ENCODE peak calls at places on chromosomes 6 and 20, in seven cellular contexts. P, E, C, G, O, I and U are unnamed samples.

GRCh38 chr6:31270788-31271640 is 878 bp downstream of the HLA-C start:
- DNase-seq in E (peak; percentile 47), P (peak; percentile 73), I (peak; percentile 14), O (peak; percentile 77), C (no peak), G (peak; percentile 24), U (peak; percentile 78)

GRCh38 chr6:109420751-109421150 is 19.7 kb downstream of the PPIL6 start:
- DNase-seq in G (no peak), P (no peak), C (no peak), O (no peak), E (no peak), I (no peak), U (no peak)

GRCh38 chr6:118813795-118814194 is 80.2 kb upstream of the ASF1A start:
- DNase-seq in I (no peak), P (no peak), C (no peak), E (peak; percentile 76), O (peak; percentile 46), G (no peak), U (no peak)

GRCh38 chr6:17045581-17046322 is 56.1 kb upstream of the STMND1 start:
- DNase-seq in E (peak; percentile 69), O (peak; percentile 14), G (no peak), C (no peak), I (no peak), P (no peak), U (no peak)

GRCh38 chr20:22402990-22403859 is 181.1 kb downstream of the FOXA2 start:
- DNase-seq in I (no peak), E (no peak), G (peak; percentile 30), O (peak; percentile 0), P (peak; percentile 43), C (no peak), U (no peak)

GRCh38 chr6:27617700-27618689 is 145.1 kb upstream of the ZNF184 start:
- DNase-seq in E (peak; percentile 9), P (peak; percentile 90), I (peak; percentile 24), G (no peak), C (no peak), O (peak; percentile 62), U (peak; percentile 61)

GRCh38 chr6:41937881-41938574 is 3.6 kb downstream of the CCND3 start:
- DNase-seq in O (no peak), E (no peak), I (no peak), C (no peak), P (no peak), G (no peak), U (no peak)

GRCh38 chr6:170176621-170177382 is 114.1 kb downstream of the DLL1 start:
- DNase-seq in P (no peak), C (no peak), G (no peak), I (no peak), O (no peak), E (no peak), U (no peak)

GRCh38 chr6:104400844-104401243 is 458.9 kb downstream of the HACE1 start:
- DNase-seq in G (no peak), I (no peak), E (no peak), P (no peak), O (no peak), C (no peak), U (no peak)

GRCh38 chr6:116389357-116389756 is 18.6 kb downstream of the DSE start:
- DNase-seq in G (no peak), I (no peak), P (no peak), C (no peak), O (no peak), E (no peak), U (no peak)

GRCh38 chr6:148629197-148629909 is 117.5 kb upstream of the UST start:
- DNase-seq in E (peak; percentile 44), P (peak; percentile 72), C (no peak), O (peak; percentile 14), G (no peak), I (no peak), U (no peak)

GRCh38 chr6:19837511-19838441 is 606 bp downstream of the ID4 start:
- DNase-seq in I (peak; percentile 44), C (no peak), G (peak; percentile 61), O (peak; percentile 44), P (peak; percentile 66), E (peak; percentile 38), U (peak; percentile 55)

GRCh38 chr20:8633366-8633765 is 435.5 kb upstream of the PLCB4 start:
- DNase-seq in P (no peak), C (no peak), I (no peak), G (no peak), O (no peak), E (peak; percentile 59), U (no peak)

GRCh38 chr6:167855825-167856425 is 29.2 kb downstream of the AFDN start:
- DNase-seq in E (peak; percentile 97), I (peak; percentile 43), O (peak; percentile 99), C (no peak), G (no peak), P (no peak), U (no peak)

GRCh38 chr6:156791261-156791850 is 14.2 kb downstream of the ARID1B start:
- DNase-seq in C (no peak), O (peak; percentile 62), E (peak; percentile 52), G (peak; percentile 24), I (no peak), P (peak; percentile 42), U (no peak)

GRCh38 chr6:147506704-147507114 is 1.8 kb upstream of the SAMD5 start:
- DNase-seq in P (peak; percentile 54), C (no peak), G (peak; percentile 51), I (peak; percentile 16), O (peak; percentile 59), E (peak; percentile 45), U (peak; percentile 64)

GRCh38 chr20:10288954-10289646 is 70.5 kb downstream of the SNAP25 start:
- DNase-seq in I (no peak), O (no peak), C (no peak), G (no peak), E (no peak), P (no peak), U (no peak)

GRCh38 chr20:24328901-24329300 is 140.5 kb upstream of the SYNDIG1 start:
- DNase-seq in E (no peak), I (no peak), O (no peak), C (no peak), P (no peak), G (no peak), U (no peak)

GRCh38 chr20:23923311-23923710 is 43.8 kb upstream of the CST5 start:
- DNase-seq in C (no peak), E (no peak), O (no peak), G (no peak), P (no peak), I (no peak), U (no peak)

GRCh38 chr6:15036690-15037245 is 209.1 kb upstream of the JARID2 start:
- DNase-seq in P (peak; percentile 92), C (no peak), I (peak; percentile 63), O (peak; percentile 42), G (no peak), E (no peak), U (peak; percentile 46)

GRCh38 chr6:95280690-95281273 is 296.6 kb upstream of the MANEA start:
- DNase-seq in P (peak; percentile 46), E (peak; percentile 36), O (peak; percentile 4), I (no peak), G (peak; percentile 12), C (no peak), U (no peak)

GRCh38 chr6:71349976-71350615 is 61.5 kb downstream of the OGFRL1 start:
- DNase-seq in I (no peak), P (no peak), C (no peak), O (no peak), E (peak; percentile 80), G (no peak), U (no peak)

GRCh38 chr20:58441723-58442122 is 52.7 kb downstream of the VAPB start:
- DNase-seq in P (no peak), E (no peak), C (no peak), G (no peak), I (no peak), O (no peak), U (no peak)

GRCh38 chr6:169556758-169557505 is 144.9 kb downstream of the WDR27 start:
- DNase-seq in C (no peak), G (no peak), P (no peak), I (no peak), O (no peak), E (no peak), U (no peak)

GRCh38 chr6:162379762-162380409 is 347.7 kb downstream of the PRKN start:
- DNase-seq in P (no peak), G (no peak), C (no peak), E (no peak), O (peak; percentile 10), I (no peak), U (no peak)
- H2AK5ac ChIP-seq in P (no peak overlapping the region), G (no peak overlapping the region), C (no peak overlapping the region), E (no peak overlapping the region), O (no peak overlapping the region), I (no peak overlapping the region), U (no peak overlapping the region)

DNA sequence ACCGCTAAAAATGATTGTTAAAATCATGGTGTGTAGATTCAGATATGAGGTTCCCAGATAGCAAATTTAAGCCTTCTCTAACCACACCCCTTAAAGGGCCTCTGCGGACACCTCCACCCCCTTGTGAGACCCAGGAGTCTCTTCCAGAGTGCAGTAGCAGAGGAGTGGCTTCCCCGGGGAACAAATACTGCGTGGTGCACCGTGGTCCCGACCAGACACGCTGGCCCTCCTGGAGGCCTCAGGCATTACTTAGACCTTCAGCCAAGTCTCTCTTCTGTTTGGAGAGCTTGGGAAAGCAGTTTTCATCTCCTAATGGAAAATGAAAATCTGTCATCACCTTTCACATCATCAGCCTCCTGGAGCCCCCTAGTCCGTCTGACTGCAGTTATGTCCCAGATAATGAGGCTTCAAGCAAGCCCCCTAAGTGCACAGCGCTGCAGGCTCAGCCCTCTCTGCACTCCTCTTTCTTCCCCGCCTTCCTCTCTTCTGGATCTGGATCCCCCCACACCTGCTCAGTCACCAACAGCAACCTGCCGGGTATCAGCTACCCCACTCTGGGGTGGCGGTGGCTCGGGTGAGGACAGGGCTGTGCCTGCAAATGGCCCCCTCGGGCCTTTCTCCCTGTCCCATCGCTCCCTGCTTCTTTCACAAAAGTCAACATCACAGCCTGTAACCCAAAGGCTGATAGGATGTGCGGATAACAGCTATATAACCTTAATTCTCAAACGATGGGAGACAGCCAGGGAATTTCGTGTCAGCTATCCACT is 58.8 kb upstream of the TAGAP start:
- DNase-seq in E (no peak), I (no peak), G (no peak), O (no peak), C (no peak), P (no peak), U (no peak)
- H3K9ac ChIP-seq in E (no peak overlapping the region), I (no peak overlapping the region), G (no peak overlapping the region), O (no peak overlapping the region), C (no peak overlapping the region), P (peak overlapping the region; percentile 18), U (no peak overlapping the region)

GRCh38 chr6:40599580-40599979 is 12.4 kb upstream of the LRFN2 start:
- DNase-seq in O (no peak), I (peak; percentile 17), E (no peak), C (no peak), G (no peak), P (no peak), U (peak; percentile 65)

DNA sequence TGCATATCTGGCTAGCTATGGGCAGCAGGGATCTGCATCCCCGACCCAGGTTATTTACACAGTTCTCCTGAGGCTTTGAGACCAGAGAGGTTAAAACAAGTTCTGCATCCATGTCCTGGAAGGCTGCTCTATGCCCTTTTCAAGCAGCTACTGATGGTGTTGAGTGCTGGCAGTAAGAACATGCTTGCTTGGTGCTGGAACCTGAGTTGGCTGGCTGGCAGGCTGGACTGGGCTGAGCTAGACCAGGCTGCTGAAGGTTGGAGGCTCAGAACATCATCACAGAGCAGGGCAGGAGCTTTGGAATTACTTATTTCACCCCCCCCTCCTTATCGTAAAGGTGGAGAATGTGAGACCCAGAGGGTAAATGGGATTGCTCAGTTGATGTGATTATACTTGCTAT is 16.9 kb upstream of the LRFN2 start:
- DNase-seq in C (no peak), P (no peak), I (no peak), O (no peak), G (no peak), E (no peak), U (no peak)
- H2AK5ac ChIP-seq in C (no peak overlapping the region), P (no peak overlapping the region), I (no peak overlapping the region), O (no peak overlapping the region), G (no peak overlapping the region), E (no peak overlapping the region), U (no peak overlapping the region)

GRCh38 chr6:112037783-112038216 is 16.1 kb upstream of the CCN6 start:
- DNase-seq in I (peak; percentile 35), P (peak; percentile 66), C (no peak), E (peak; percentile 90), G (no peak), O (peak; percentile 94), U (no peak)
- H3K9ac ChIP-seq in I (no peak overlapping the region), P (no peak overlapping the region), C (no peak overlapping the region), E (peak overlapping the region; percentile 26), G (no peak overlapping the region), O (peak overlapping the region; percentile 87), U (no peak overlapping the region)